ENCODE peak calls at places on chromosome 18, in four cellular contexts. Y is HepG2, W is upper lobe of left lung, S is A549. J is an unnamed sample.

GRCh38 chr18:43283299-43283698 is 6.0 kb upstream of the SYT4 start:
- ATAC-seq in Y (no peak), W (no peak), S (no peak), J (no peak)

GRCh38 chr18:46856975-46857374 is 60.3 kb downstream of the PIAS2 start:
- ATAC-seq in Y (no peak), W (no peak), S (no peak), J (no peak)

GRCh38 chr18:77133920-77134496 is 1.4 kb upstream of the MBP start:
- ATAC-seq in Y (peak), W (peak), S (no peak), J (peak)

GRCh38 chr18:24333116-24333515 is 64.5 kb downstream of the OSBPL1A start:
- ATAC-seq in Y (no peak), W (no peak), S (no peak), J (no peak)

GRCh38 chr18:24173997-24174396 is 35.1 kb downstream of the CABYR start:
- ATAC-seq in Y (no peak), W (no peak), S (no peak), J (no peak)

GRCh38 chr18:20988726-20989125 is 122.9 kb downstream of the ROCK1 start:
- ATAC-seq in Y (no peak), W (no peak), S (no peak), J (no peak)

GRCh38 chr18:57981629-57982028 is 62.4 kb upstream of the NEDD4L start:
- ATAC-seq in Y (no peak), W (no peak), S (no peak), J (no peak)

GRCh38 chr18:43049021-43049420 is 66.5 kb downstream of the RIT2 start:
- ATAC-seq in Y (no peak), W (peak), S (no peak), J (peak)

GRCh38 chr18:75377975-75378673 is 49.4 kb downstream of the SMIM21 start:
- ATAC-seq in Y (no peak), W (no peak), S (no peak), J (no peak)

GRCh38 chr18:75161629-75162028 is 47.3 kb downstream of the PTGR3 start:
- ATAC-seq in Y (peak), W (peak), S (peak), J (no peak)

GRCh38 chr18:11665587-11665986 is 23.5 kb upstream of the GNAL start:
- ATAC-seq in Y (no peak), W (no peak), S (no peak), J (no peak)

GRCh38 chr18:63356272-63356896 is 10.6 kb downstream of the KDSR start:
- ATAC-seq in Y (no peak), W (no peak), S (no peak), J (no peak)

GRCh38 chr18:57052173-57052572 is 94.7 kb upstream of the BOD1L2 start:
- ATAC-seq in Y (no peak), W (no peak), S (no peak), J (no peak)

GRCh38 chr18:23498877-23499570 is 4.3 kb upstream of the RMC1 start:
- ATAC-seq in Y (peak), W (peak), S (peak), J (no peak)

GRCh38 chr18:27049945-27050344 is 135.2 kb downstream of the CHST9 start:
- ATAC-seq in Y (no peak), W (no peak), S (no peak), J (no peak)

GRCh38 chr18:76584414-76585310 is 89.6 kb upstream of the ZNF516 start:
- ATAC-seq in Y (no peak), W (no peak), S (no peak), J (no peak)

GRCh38 chr18:26190506-26190905 is 35.7 kb upstream of the TAF4B start:
- ATAC-seq in Y (peak), W (no peak), S (no peak), J (no peak)

GRCh38 chr18:24491882-24492281 is 31.4 kb downstream of the HRH4 start:
- ATAC-seq in Y (no peak), W (no peak), S (no peak), J (no peak)

GRCh38 chr18:54240629-54241107 is 16.2 kb upstream of the MBD2 start:
- ATAC-seq in Y (no peak), W (peak), S (no peak), J (peak)

GRCh38 chr18:77271720-77272481 is 22.3 kb downstream of the GALR1 start:
- ATAC-seq in Y (no peak), W (peak), S (no peak), J (no peak)

GRCh38 chr18:59742325-59743111 is 45.3 kb upstream of the CCBE1 start:
- ATAC-seq in Y (no peak), W (peak), S (no peak), J (no peak)

GRCh38 chr18:48321121-48321520 is 88.1 kb downstream of the ZBTB7C start:
- ATAC-seq in Y (no peak), W (no peak), S (no peak), J (no peak)
- TF ChIP-seq EP300 in Y (no peak), W (no peak), S (no peak), J (no peak)

GRCh38 chr18:28357785-28358401 is 181.0 kb upstream of the CDH2 start:
- ATAC-seq in Y (peak), W (no peak), S (peak), J (no peak)
- TF ChIP-seq CTCF in Y (peak), W (no peak), S (no peak), J (no peak)

GRCh38 chr18:13564579-13564978 is 161.8 kb downstream of the FAM210A start:
- ATAC-seq in Y (no peak), W (no peak), S (no peak), J (no peak)

GRCh38 chr18:13565228-13565627 is 161.1 kb downstream of the FAM210A start:
- ATAC-seq in Y (no peak), W (no peak), S (no peak), J (peak)

GRCh38 chr18:13560306-13560705 is 166.1 kb downstream of the FAM210A start:
- ATAC-seq in Y (no peak), W (no peak), S (no peak), J (no peak)

GRCh38 chr18:13562494-13563029 is 163.8 kb downstream of the FAM210A start:
- ATAC-seq in Y (no peak), W (no peak), S (no peak), J (no peak)

GRCh38 chr18:13563390-13563805 is 163.0 kb downstream of the FAM210A start:
- ATAC-seq in Y (no peak), W (peak), S (no peak), J (no peak)
- TF ChIP-seq EP300 in Y (no peak), W (peak), S (no peak), J (no peak)

DNA sequence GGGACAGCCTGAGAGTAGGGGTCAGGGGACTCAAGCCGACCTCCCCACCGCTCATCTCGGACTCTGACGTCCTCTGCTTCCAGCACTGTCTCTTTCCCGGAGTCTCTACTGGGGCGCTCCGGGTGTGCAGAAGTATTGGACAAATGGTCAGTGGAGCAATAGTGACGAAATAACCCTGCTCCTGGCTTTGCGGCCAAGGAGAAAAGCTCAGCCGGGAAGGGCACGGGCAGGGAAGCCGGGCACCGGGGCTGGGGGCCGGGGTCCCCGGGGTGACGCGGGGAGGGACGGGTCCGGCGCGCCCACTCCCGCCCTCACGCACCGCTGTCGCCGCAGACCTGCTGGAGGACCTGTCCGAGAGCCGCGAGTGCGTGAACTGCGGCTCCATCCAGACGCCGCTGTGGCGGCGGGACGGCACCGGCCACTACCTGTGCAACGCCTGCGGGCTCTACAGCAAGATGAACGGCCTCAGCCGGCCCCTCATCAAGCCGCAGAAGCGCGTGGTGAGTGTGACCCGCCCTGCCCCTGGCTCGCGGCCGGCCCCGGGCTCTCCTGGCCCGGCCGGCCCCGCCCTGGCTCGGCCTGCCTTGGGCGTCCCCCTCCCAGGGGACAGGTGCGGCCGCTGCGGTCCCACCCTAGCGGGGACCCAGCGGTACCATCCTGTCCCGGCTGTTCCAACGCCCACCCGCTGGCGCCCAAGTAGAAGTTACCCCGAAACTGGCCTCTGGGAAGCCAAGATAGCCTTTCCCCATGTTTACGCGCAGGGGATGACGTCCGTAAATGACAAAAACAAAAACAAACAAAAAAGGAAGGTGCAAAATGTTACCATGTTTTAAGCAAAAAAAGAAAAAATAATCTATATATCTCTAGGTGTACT is 7.5 kb downstream of the GATA6 start:
- ATAC-seq in Y (no peak), W (peak), S (no peak), J (peak)
- TF ChIP-seq CTCF in Y (no peak), W (no peak), S (no peak), J (no peak)

GRCh38 chr18:4101009-4101408 is 354.1 kb downstream of the DLGAP1 start:
- ATAC-seq in Y (no peak), W (no peak), S (no peak), J (no peak)
- TF ChIP-seq EP300 in Y (no peak), W (no peak), S (no peak), J (no peak)

DNA sequence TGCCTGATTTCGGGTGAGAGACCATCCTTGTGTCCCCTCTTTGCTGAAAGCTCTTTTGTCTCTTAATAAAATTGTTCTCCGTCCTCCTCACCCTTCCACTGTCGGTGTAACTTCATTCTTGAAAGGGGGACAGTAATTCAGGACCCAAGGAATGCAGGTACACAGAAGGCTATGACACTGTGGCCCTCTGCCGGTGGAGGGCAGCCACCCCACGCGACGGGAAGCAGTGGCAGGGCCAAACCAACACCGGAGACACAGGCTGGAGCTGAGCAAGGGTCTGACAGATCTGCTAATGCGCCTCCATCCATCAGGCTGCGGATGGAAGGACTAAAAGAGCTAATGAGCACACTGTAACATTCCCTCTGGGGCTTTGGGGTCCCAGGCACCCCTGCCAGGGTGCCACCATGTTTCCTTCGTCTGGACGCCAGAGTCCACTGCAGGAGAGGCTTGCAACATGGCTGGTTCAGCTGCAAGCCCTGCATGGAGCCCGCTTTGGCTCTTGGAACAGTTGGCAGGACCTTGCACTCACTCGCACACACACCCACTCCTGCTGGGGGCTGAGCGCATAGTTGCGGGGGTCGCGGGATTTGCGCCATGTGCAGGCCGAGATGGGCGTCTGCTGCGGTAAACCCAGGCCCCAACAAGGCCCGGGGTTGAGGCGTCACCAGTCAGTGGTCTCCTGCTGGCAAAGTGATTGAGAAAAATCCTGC is 544.1 kb upstream of the CDH7 start:
- ATAC-seq in Y (peak), W (no peak), S (no peak), J (no peak)
- TF ChIP-seq CTCF in Y (peak), W (no peak), S (no peak), J (no peak)

GRCh38 chr18:8041526-8042111 is 474.5 kb downstream of the PTPRM start:
- ATAC-seq in Y (peak), W (no peak), S (no peak), J (no peak)
- TF ChIP-seq EP300 in Y (no peak), W (no peak), S (no peak), J (no peak)

GRCh38 chr18:44901283-44901682 is 220.6 kb downstream of the SETBP1 start:
- ATAC-seq in Y (no peak), W (no peak), S (no peak), J (no peak)
- TF ChIP-seq CTCF in Y (no peak), W (no peak), S (no peak), J (no peak)

GRCh38 chr18:35688757-35689156 is 107.2 kb downstream of the GALNT1 start:
- ATAC-seq in Y (no peak), W (no peak), S (no peak), J (no peak)
- TF ChIP-seq EP300 in Y (no peak), W (no peak), S (no peak), J (no peak)